ENCODE peak calls at places on chromosomes 2 and 18, in seven cellular contexts. A is effector memory CD4-positive, alpha-beta T cell; P is MM.1S; F is GM23338; W is ureter; N is NCI-H774; R is HTR-8/SVneo. O is an unnamed sample.

GRCh38 chr2:168758970-168759820 is 43.2 kb upstream of the NOSTRIN start:
- DNase-seq in N (no peak), A (no peak), P (peak), F (peak), W (no peak), R (peak), O (peak)

GRCh38 chr2:189751080-189751658 is 11.4 kb downstream of the OSGEPL1 start:
- DNase-seq in F (peak), W (no peak), P (peak), N (no peak), A (peak), R (peak), O (peak)

GRCh38 chr18:36663312-36663711 is 165.5 kb downstream of the TPGS2 start:
- DNase-seq in P (no peak), A (no peak), R (no peak), W (no peak), N (no peak), F (no peak), O (no peak)

GRCh38 chr18:58599106-58599505 is 29.8 kb downstream of the ALPK2 start:
- DNase-seq in N (no peak), P (no peak), F (no peak), A (no peak), R (no peak), W (no peak), O (no peak)

GRCh38 chr2:69998761-69999160 is 37.3 kb upstream of the ASPRV1 start:
- DNase-seq in R (no peak), F (peak), N (no peak), W (no peak), P (no peak), A (no peak), O (no peak)

GRCh38 chr2:128468186-128468585 is 149.5 kb upstream of the HS6ST1 start:
- DNase-seq in A (no peak), R (no peak), N (no peak), P (no peak), F (no peak), W (no peak), O (no peak)

GRCh38 chr18:8601277-8602032 is 7.8 kb upstream of the RAB12 start:
- DNase-seq in F (no peak), R (no peak), W (no peak), P (no peak), A (no peak), N (no peak), O (no peak)

GRCh38 chr2:26901326-26902183 is 53.6 kb downstream of the DPYSL5 start:
- DNase-seq in F (peak), W (no peak), P (no peak), A (no peak), R (no peak), N (no peak), O (no peak)

GRCh38 chr2:195121341-195121740 is 535.7 kb upstream of the SLC39A10 start:
- DNase-seq in N (no peak), P (no peak), W (no peak), R (no peak), A (no peak), F (no peak), O (no peak)

GRCh38 chr2:174027956-174028355 is 62.8 kb upstream of the SP3 start:
- DNase-seq in N (no peak), P (no peak), F (no peak), W (peak), R (no peak), A (no peak), O (no peak)

GRCh38 chr18:48838921-48839818 is 111.6 kb downstream of the SMAD7 start:
- DNase-seq in P (no peak), R (peak), F (no peak), W (no peak), N (no peak), A (no peak), O (no peak)

GRCh38 chr2:72953976-72954375 is 36.7 kb downstream of the EMX1 start:
- DNase-seq in W (no peak), A (peak), P (no peak), N (no peak), F (no peak), R (no peak), O (no peak)

GRCh38 chr2:102046135-102046901 is 54.6 kb downstream of the IL1R2 start:
- DNase-seq in N (no peak), A (no peak), F (no peak), W (no peak), R (no peak), P (no peak), O (no peak)

GRCh38 chr2:147679664-147680502 is 164.9 kb upstream of the ACVR2A start:
- DNase-seq in A (no peak), N (peak), P (no peak), F (no peak), R (no peak), W (no peak), O (no peak)

GRCh38 chr2:42129487-42129852 is 39.7 kb upstream of the EML4 start:
- DNase-seq in P (no peak), R (no peak), W (no peak), A (no peak), F (no peak), N (no peak), O (no peak)

GRCh38 chr2:28393115-28393836 is 618 bp downstream of the FOSL2 start:
- DNase-seq in W (peak), P (peak), N (no peak), R (no peak), F (peak), A (peak), O (peak)

GRCh38 chr18:61833978-61834377 is 58.8 kb downstream of the RNF152 start:
- DNase-seq in W (no peak), N (no peak), R (no peak), P (no peak), F (no peak), A (no peak), O (no peak)

GRCh38 chr18:49691177-49691608 is 122.1 kb downstream of the ACAA2 start:
- DNase-seq in F (no peak), A (no peak), N (no peak), R (peak), P (no peak), W (no peak), O (no peak)

GRCh38 chr2:133377021-133377481 is 191.2 kb downstream of the NCKAP5 start:
- DNase-seq in R (no peak), N (no peak), P (no peak), A (no peak), W (no peak), F (no peak), O (no peak)

GRCh38 chr2:45952591-45952990 is 301.1 kb downstream of the PRKCE start:
- DNase-seq in A (no peak), P (no peak), N (no peak), R (no peak), W (no peak), F (no peak), O (no peak)

GRCh38 chr2:9630750-9631483 is at the start of gene YWHAQ:
- DNase-seq in N (peak), R (peak), F (peak), W (peak), P (peak), A (peak), O (peak)

O was measured in NCI-H526.